ENCODE peak calls at places on chromosomes 2 and 18, in seven cellular contexts. I, G, D, C, B, Y and Z are unnamed samples.

GRCh38 chr2:239824051-239824694 is 201.0 kb downstream of the NDUFA10 start:
- DNase-seq in I (peak), D (peak), C (peak), G (peak), B (peak), Y (peak), Z (peak)

GRCh38 chr2:28276076-28276618 is 116.5 kb upstream of the FOSL2 start:
- DNase-seq in B (peak), D (peak), C (no peak), I (peak), G (no peak), Y (no peak), Z (peak)

GRCh38 chr2:74014813-74015212 is 30.1 kb downstream of the TET3 start:
- DNase-seq in B (no peak), G (no peak), D (no peak), C (no peak), I (no peak), Y (no peak), Z (no peak)

GRCh38 chr2:95012881-95013550 is 12.5 kb upstream of the MAL start:
- DNase-seq in B (no peak), G (no peak), D (no peak), C (no peak), I (peak), Y (peak), Z (peak)

GRCh38 chr2:41409328-41409727 is 638.5 kb upstream of the PKDCC start:
- DNase-seq in Y (no peak), G (peak), B (no peak), D (no peak), C (peak), I (peak), Z (no peak)

GRCh38 chr18:57435851-57436192 is 648 bp downstream of the ONECUT2 start:
- DNase-seq in Y (no peak), G (no peak), D (no peak), C (peak), B (no peak), I (no peak), Z (no peak)

GRCh38 chr2:126634273-126634861 is 21.6 kb upstream of the GYPC start:
- DNase-seq in I (peak), C (peak), G (peak), Y (peak), B (peak), D (peak), Z (peak)

GRCh38 chr2:208175843-208176160 is 12.4 kb upstream of the CRYGA start:
- DNase-seq in B (no peak), C (no peak), I (no peak), G (no peak), Y (no peak), D (no peak), Z (no peak)

GRCh38 chr2:33378551-33379220 is 97.8 kb upstream of the RASGRP3 start:
- DNase-seq in B (no peak), I (peak), C (peak), D (no peak), G (peak), Y (no peak), Z (peak)

GRCh38 chr2:127161176-127162136 is 54.5 kb upstream of the BIN1 start:
- DNase-seq in B (peak), D (no peak), C (no peak), G (no peak), Y (no peak), I (peak), Z (no peak)

GRCh38 chr18:392926-393325 is 107.6 kb downstream of the COLEC12 start:
- DNase-seq in Y (no peak), I (no peak), G (no peak), D (no peak), C (no peak), B (no peak), Z (no peak)

GRCh38 chr18:35418610-35419009 is 41.5 kb upstream of the ZNF396 start:
- DNase-seq in Y (no peak), D (no peak), B (no peak), G (no peak), C (no peak), I (no peak), Z (no peak)

GRCh38 chr18:47407736-47408135 is 156.3 kb upstream of the SKOR2 start:
- DNase-seq in C (no peak), Y (no peak), I (no peak), G (peak), D (no peak), B (no peak), Z (no peak)

GRCh38 chr18:23994361-23994902 is 20.1 kb upstream of the TTC39C start:
- DNase-seq in B (peak), Y (no peak), I (peak), C (peak), D (peak), G (peak), Z (peak)

GRCh38 chr2:9975328-9975727 is 23.8 kb downstream of the GRHL1 start:
- DNase-seq in B (peak), G (no peak), C (no peak), Y (no peak), D (no peak), I (peak), Z (no peak)

GRCh38 chr2:112133344-112133743 is 4.8 kb upstream of the FBLN7 start:
- DNase-seq in Y (no peak), I (no peak), B (no peak), D (no peak), G (no peak), C (no peak), Z (no peak)

GRCh38 chr2:215941726-215942125 is 71.6 kb downstream of the MREG start:
- DNase-seq in Y (no peak), I (no peak), G (no peak), B (no peak), C (no peak), D (no peak), Z (peak)

GRCh38 chr2:169363027-169363569 is 764 bp upstream of the LRP2 start:
- DNase-seq in G (peak), Y (no peak), C (peak), D (no peak), B (no peak), I (no peak), Z (no peak)

GRCh38 chr2:169361706-169362345 is 508 bp downstream of the LRP2 start:
- DNase-seq in C (peak), Y (no peak), G (peak), I (no peak), D (no peak), B (peak), Z (peak)

GRCh38 chr2:169362346-169363026 is at the start of gene LRP2:
- DNase-seq in B (peak), I (no peak), Y (peak), D (no peak), G (peak), C (peak), Z (peak)

GRCh38 chr2:169365093-169365483 is 2.8 kb upstream of the LRP2 start:
- DNase-seq in I (no peak), D (no peak), C (peak), B (no peak), Y (peak), G (no peak), Z (no peak)

DNA sequence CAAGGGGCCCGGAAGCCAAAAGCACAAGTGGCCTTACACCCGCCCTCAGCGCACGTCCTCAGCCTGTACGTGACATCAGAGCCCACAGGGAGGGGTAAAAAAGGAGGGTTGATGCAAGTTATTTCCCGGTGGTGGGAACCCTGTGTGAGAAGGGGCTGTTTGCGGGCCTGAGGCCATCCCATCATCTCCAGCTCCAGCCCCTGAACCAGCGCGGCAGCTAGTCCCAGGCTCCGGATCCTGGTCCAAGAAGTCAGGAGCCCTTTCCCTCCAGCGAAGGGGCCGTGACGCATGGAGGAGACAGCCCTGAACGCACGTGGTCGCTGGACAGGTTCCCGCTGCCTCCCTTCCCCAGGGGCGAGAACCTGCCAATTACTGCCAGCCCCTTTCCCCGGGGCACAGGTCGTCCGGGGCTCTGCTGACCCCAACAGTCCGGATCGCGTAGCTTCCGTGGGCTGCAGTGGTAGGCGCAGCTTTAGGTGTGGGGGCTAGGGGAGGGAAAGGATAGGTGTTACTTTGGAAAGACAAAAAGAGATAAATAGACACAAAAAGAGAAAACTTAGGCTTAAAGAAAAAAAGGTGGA is 1.3 kb upstream of the LRP2 start:
- DNase-seq in D (no peak), I (no peak), G (peak), C (peak), Y (peak), B (peak), Z (peak)
- TF ChIP-seq EZH2phosphoT487 in D (no peak), I (no peak), G (no peak), C (no peak), Y (no peak), B (no peak), Z (no peak)

GRCh38 chr18:25351773-25352628 is at the start of gene ZNF521:
- DNase-seq in G (peak), I (peak), B (peak), C (peak), Y (peak), D (peak), Z (peak)
- TF ChIP-seq EZH2 in G (no peak), I (no peak), B (no peak), C (no peak), Y (no peak), D (no peak), Z (no peak)

DNA sequence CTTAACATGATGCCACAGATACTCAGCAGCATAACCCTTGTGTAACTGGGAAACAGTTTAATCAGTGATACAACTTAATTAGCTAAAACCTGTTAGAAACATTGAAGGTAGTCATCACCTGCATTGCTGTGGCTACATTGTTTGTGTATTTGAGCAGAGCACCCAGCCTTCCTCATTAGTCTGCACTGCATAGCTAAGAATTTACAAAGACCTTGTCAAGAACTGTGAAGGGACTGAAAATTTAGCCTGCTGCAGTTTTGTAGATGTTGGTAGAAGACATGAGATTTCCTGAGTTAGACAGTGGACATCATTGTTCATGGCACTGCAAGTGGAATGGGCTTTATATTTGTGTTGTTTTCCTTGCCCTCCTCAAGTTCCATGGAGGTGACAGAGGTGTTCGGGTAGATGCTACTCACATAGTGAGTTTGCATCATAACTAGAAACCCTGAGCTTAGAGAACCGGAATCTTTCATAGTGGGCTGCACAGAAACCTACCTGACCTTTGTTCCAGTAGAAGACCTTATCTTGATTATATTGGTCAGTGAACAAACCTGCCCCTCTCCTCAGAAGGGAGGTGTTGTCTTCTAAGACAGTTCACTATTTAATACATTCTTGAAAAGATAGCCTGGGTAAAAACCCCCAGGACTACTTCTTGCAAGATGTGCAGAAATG is 12.5 kb downstream of the VAPA start:
- DNase-seq in G (no peak), Y (no peak), C (no peak), D (no peak), B (no peak), I (no peak), Z (no peak)
- H3K4me2 ChIP-seq in G (no peak), Y (no peak), C (peak), D (no peak), B (peak), I (no peak), Z (no peak)

GRCh38 chr2:114111329-114111728 is 221.4 kb downstream of the ACTR3 start:
- DNase-seq in C (no peak), D (no peak), I (no peak), B (no peak), Y (no peak), G (no peak), Z (no peak)

GRCh38 chr2:114113527-114113926 is 223.6 kb downstream of the ACTR3 start:
- DNase-seq in D (no peak), B (no peak), Y (no peak), I (no peak), G (peak), C (peak), Z (no peak)

DNA sequence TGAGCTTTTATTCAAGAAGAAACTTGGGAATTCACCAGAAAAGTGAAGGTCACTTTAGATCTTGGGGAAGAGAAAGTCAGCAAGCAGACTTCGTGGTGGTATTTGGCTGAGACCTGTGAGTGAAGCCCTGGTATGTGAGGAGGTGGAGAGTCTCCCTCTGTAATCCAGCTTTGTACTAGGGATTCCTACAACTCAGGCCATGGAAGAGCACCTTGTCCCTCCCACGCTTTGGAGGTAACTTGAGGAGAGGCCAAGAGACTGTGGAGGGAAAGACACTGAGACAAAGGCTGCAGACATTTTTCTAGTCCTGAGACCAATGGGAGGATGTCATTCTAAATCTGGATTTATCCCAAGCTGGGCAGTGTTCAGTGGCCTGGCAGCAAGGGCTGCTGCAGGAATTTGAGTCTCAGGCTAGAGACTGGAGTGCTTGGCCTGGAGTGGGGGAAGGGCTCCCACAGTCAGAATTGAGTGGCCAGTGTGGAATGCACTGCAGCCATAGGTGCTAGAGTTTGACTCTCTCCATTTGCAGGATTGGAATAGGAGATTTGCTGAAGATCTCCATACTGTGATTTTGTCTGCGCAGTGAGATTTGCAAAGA is 219.0 kb downstream of the ACTR3 start:
- DNase-seq in C (peak), I (no peak), B (no peak), D (no peak), G (peak), Y (no peak), Z (no peak)
- TF ChIP-seq EZH2phosphoT487 in C (no peak), I (no peak), B (no peak), D (no peak), G (no peak), Y (no peak), Z (no peak)

DNA sequence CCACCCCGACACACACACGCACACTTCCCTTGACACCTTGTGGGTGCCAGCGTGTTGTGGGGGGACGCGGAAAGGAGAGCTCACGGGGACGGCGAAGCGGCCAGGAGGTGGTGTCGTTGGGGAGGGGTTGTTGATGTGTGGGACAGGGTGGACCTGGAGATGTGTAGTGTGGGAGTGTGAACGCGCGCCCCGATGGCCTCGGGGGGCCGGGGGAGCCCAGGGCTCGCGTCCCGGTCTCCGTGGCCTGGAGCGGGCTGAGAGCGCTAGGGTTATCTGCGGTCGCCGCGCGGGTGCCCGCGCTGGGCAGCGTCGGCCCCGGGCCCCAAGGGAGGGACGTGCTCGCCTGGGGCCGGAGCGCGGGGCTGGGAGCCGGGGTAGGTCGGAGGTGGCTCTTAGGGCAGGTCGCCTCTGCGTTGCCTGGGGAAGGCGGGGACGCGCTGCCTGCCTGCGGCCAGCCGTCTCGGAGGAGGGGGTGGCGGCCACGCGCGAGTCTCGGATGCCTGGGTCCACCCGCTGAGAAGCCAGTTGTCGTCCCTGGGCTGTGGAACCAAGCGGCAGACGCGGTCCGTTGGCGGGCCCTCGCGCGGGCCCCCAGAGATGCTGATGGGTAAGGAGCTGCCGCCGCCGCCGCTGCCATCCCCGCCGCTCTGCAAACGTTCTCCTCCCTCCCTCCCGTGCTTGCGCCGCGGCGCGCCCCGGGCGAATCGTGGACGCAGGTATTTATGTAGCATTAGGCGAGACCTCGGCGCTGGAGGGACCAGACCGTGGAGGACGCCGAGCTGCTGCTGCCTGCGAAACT is 1.6 kb downstream of the KLHL29 start:
- DNase-seq in C (peak), B (peak), G (peak), I (peak), Y (no peak), D (no peak), Z (peak)
- TF ChIP-seq EZH2 in C (peak), B (no peak), G (peak), I (no peak), Y (no peak), D (no peak), Z (no peak)

GRCh38 chr2:218407717-218408116 is 8.0 kb downstream of the CTDSP1 start:
- DNase-seq in I (no peak), G (peak), B (no peak), C (no peak), D (no peak), Y (no peak), Z (no peak)
- H3K4me2 ChIP-seq in I (no peak), G (no peak), B (peak), C (peak), D (no peak), Y (no peak), Z (peak)